ENCODE peak calls at places on chromosomes 5 and 9, in four cellular contexts. W is tibial nerve; G is stimulated activated CD4-positive, alpha-beta T cell treated with anti-CD3 and anti-CD28 coated beads, Interleukin-2, amount 100 ng/mL, for 48 hours; N is left ventricle myocardium inferior. H is an unnamed sample.

GRCh38 chr9:121741198-121741918 is 89.9 kb downstream of the DAB2IP start:
- DNase-seq in W (no peak), G (no peak), N (no peak), H (no peak)

GRCh38 chr9:92726348-92726747 is 38.3 kb downstream of the BICD2 start:
- DNase-seq in W (no peak), G (no peak), N (no peak), H (peak; percentile 62)

GRCh38 chr9:122186777-122187176 is 27.1 kb downstream of the MORN5 start:
- DNase-seq in W (no peak), G (no peak), N (no peak), H (peak; percentile 15)

GRCh38 chr9:19231126-19232035 is 888 bp downstream of the DENND4C start:
- DNase-seq in W (no peak), G (peak; percentile 13), N (no peak), H (peak; percentile 76)

GRCh38 chr5:45035991-45036390 is 227.2 kb downstream of the MRPS30 start:
- DNase-seq in W (no peak), G (no peak), N (no peak), H (no peak)

GRCh38 chr9:123168526-123168925 is 99.9 kb downstream of the STRBP start:
- DNase-seq in W (no peak), G (no peak), N (no peak), H (no peak)

GRCh38 chr5:61586096-61587084 is 254.3 kb downstream of the ZSWIM6 start:
- DNase-seq in W (no peak), G (no peak), N (peak; percentile 18), H (no peak)

GRCh38 chr5:180868960-180869359 is 7.9 kb upstream of the ZFP62 start:
- DNase-seq in W (peak; percentile 81), G (peak; percentile 72), N (peak; percentile 78), H (peak; percentile 91)

H was measured in cardiac septum.